ENCODE peak calls at places on chromosomes 16 and 17, in eight cellular contexts. M, X, V, U, A, F, H and I are unnamed samples.

GRCh38 chr17:62854026-62854425 is 45.9 kb upstream of the MARCHF10 start:
- DNase-seq in U (no peak), X (no peak), F (no peak), A (peak), M (no peak), H (no peak), V (no peak), I (no peak)

GRCh38 chr17:39450051-39450450 is 1.0 kb downstream of the MED1 start:
- DNase-seq in F (no peak), U (no peak), H (no peak), M (no peak), A (no peak), X (no peak), V (no peak), I (no peak)

GRCh38 chr17:76276069-76276431 is 10.9 kb downstream of the UBALD2 start:
- DNase-seq in M (no peak), X (no peak), A (no peak), U (no peak), H (no peak), F (no peak), V (no peak), I (no peak)

GRCh38 chr16:83810906-83811305 is 3.1 kb downstream of the HSBP1 start:
- DNase-seq in U (no peak), X (no peak), M (no peak), V (no peak), H (no peak), F (no peak), A (no peak), I (no peak)

GRCh38 chr17:17876959-17877547 is 40.3 kb upstream of the SREBF1 start:
- DNase-seq in M (peak), H (peak), V (no peak), F (no peak), U (no peak), X (peak), A (no peak), I (peak)

GRCh38 chr17:50935201-50936124 is 69.3 kb upstream of the TOB1 start:
- DNase-seq in A (no peak), M (no peak), V (no peak), F (peak), X (peak), H (no peak), U (peak), I (no peak)

GRCh38 chr17:16877102-16877501 is 94.8 kb downstream of the TNFRSF13B start:
- DNase-seq in H (no peak), A (no peak), M (no peak), V (no peak), U (no peak), X (no peak), F (no peak), I (peak)

GRCh38 chr16:69405326-69405725 is 19.1 kb upstream of the CYB5B start:
- DNase-seq in F (no peak), U (no peak), H (no peak), M (no peak), A (no peak), V (no peak), X (no peak), I (no peak)

GRCh38 chr16:47627056-47627455 is 165.9 kb downstream of the PHKB start:
- DNase-seq in A (no peak), X (no peak), H (no peak), M (no peak), V (no peak), U (no peak), F (no peak), I (no peak)

GRCh38 chr17:75844530-75845057 is 390 bp upstream of the UNC13D start:
- DNase-seq in M (no peak), V (peak), F (peak), H (peak), U (peak), A (no peak), X (no peak), I (peak)

GRCh38 chr17:75010683-75011406 is 1.6 kb upstream of the MRPL58 start:
- DNase-seq in X (peak), M (peak), H (peak), U (peak), A (no peak), F (peak), V (no peak), I (no peak)

GRCh38 chr17:83179811-83180210 is 100.4 kb downstream of the METRNL start:
- DNase-seq in M (no peak), A (no peak), V (no peak), H (no peak), X (no peak), U (no peak), F (no peak), I (peak)

GRCh38 chr16:48383877-48384304 is 1.3 kb downstream of the SIAH1 start:
- DNase-seq in A (no peak), X (no peak), U (peak), H (no peak), M (no peak), V (no peak), F (no peak), I (no peak)

GRCh38 chr17:35086931-35087573 is 23.5 kb upstream of the RFFL start:
- DNase-seq in M (no peak), A (no peak), H (no peak), F (peak), X (no peak), U (no peak), V (no peak), I (no peak)

GRCh38 chr17:6690641-6691040 is 22.5 kb downstream of the SLC13A5 start:
- DNase-seq in U (no peak), A (no peak), V (no peak), M (no peak), H (no peak), F (no peak), X (no peak), I (no peak)

GRCh38 chr16:85658504-85659326 is 30.0 kb downstream of the GINS2 start:
- DNase-seq in M (no peak), H (no peak), U (no peak), F (peak), A (no peak), V (no peak), X (no peak), I (no peak)

GRCh38 chr17:36937961-36938565 is 788 bp downstream of the LHX1 start:
- DNase-seq in U (no peak), V (no peak), M (no peak), H (peak), A (no peak), X (no peak), F (peak), I (no peak)

GRCh38 chr16:9344508-9344907 is 253.1 kb downstream of the HAPSTR1 start:
- DNase-seq in M (no peak), A (no peak), F (no peak), H (no peak), U (no peak), V (no peak), X (no peak), I (no peak)

GRCh38 chr16:59848314-59848713 is 1114.2 kb upstream of the GOT2 start:
- DNase-seq in M (no peak), H (no peak), V (no peak), X (no peak), A (no peak), U (no peak), F (no peak), I (no peak)

GRCh38 chr16:69324013-69324531 is 6.3 kb downstream of the PDF start:
- DNase-seq in F (peak), H (no peak), M (peak), V (no peak), U (no peak), A (no peak), X (no peak), I (no peak)

GRCh38 chr17:2195729-2196128 is 107.9 kb downstream of the SMG6 start:
- DNase-seq in F (no peak), U (no peak), A (no peak), M (no peak), H (no peak), V (no peak), X (no peak), I (no peak)

GRCh38 chr17:48228720-48229119 is 121.2 kb downstream of the SNX11 start:
- DNase-seq in F (no peak), U (no peak), X (no peak), A (no peak), H (no peak), M (no peak), V (no peak), I (no peak)

GRCh38 chr17:75635610-75636202 is 2.5 kb downstream of the SMIM5 start:
- DNase-seq in F (peak), X (peak), V (no peak), M (peak), A (no peak), H (no peak), U (no peak), I (no peak)

GRCh38 chr17:65553646-65554567 is 7.5 kb downstream of the AXIN2 start:
- DNase-seq in M (no peak), U (no peak), A (no peak), X (no peak), V (no peak), H (no peak), F (peak), I (no peak)

GRCh38 chr17:3984719-3985444 is 20.6 kb upstream of the ATP2A3 start:
- DNase-seq in M (no peak), H (no peak), F (peak), X (no peak), V (no peak), U (no peak), A (no peak), I (no peak)

GRCh38 chr17:57955183-57955952 is at the start of gene CUEDC1:
- DNase-seq in M (peak), X (peak), U (peak), H (peak), V (no peak), A (no peak), F (peak), I (peak)

GRCh38 chr17:41315814-41316430 is 412 bp upstream of the KRTAP17-1 start:
- DNase-seq in A (no peak), X (no peak), V (no peak), M (no peak), U (peak), F (no peak), H (no peak), I (no peak)

DNA sequence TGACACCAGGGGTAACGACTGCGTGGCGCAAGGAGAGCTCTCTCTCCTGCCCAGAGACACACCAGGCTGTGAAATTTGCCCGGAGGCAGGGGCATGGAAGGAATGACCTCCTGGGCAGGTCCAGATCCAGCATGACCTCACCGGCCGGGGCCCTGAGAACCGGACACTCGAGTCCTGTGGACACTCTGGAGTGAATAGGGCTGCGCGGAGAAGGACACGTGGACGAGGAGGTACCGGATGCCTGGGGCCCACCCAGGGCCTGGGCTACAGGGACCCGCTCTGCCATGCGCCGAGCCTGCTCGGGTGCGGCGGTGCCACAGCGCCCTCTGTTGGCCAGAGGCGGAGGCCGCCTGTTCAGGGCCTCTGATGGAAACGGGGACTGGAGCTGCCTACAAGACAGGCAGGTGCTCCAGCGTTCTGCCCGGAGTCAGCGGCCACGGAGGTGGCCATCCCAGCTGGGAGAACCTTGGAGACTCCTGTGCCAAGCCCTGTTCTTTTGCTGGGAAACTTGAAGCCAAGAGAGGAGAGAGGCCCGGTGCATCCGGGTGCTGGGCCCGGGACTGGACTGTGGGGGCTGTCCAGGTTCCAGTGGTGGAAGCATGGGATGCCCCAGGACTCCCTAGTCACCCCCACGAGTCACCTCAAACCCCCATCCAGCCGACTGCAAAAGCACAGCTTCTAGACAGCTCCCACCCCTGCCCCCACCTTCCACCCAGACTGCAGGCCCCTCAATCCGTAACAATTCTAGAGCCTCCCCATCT is 19.3 kb upstream of the NXPH3 start:
- DNase-seq in H (peak), A (no peak), M (peak), U (peak), X (peak), F (peak), V (peak), I (peak)
- TF ChIP-seq CTCF in H (peak), A (peak), M (peak), U (peak), X (peak), F (peak), V (peak), I (peak)

DNA sequence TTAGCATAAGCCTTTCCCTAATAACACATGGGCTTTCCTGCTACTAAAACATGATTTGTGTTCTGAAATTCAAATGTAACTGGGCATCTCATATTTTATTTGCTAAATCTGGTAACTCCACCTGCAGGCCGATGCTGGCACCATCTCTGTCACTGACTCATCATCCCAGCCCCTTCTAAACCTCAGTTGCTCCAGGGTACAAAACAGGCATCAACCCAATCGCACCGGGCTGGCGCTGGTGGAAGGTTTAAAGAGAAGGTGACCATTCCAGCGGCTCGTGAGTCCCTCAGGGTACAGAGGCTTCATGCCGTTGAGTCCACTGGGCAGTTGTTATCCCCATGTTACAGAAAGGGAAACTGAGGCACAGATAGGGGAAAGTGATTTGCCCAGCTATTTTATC is 27.1 kb downstream of the PPL start:
- DNase-seq in V (no peak), M (no peak), X (no peak), A (no peak), F (no peak), U (no peak), H (no peak), I (no peak)
- TF ChIP-seq CTCF in V (no peak), M (no peak), X (no peak), A (peak), F (no peak), U (no peak), H (no peak), I (no peak)

GRCh38 chr17:33520404-33521032 is 227.4 kb upstream of the ASIC2 start:
- DNase-seq in H (peak), X (peak), A (peak), F (peak), V (no peak), M (peak), U (peak), I (no peak)

GRCh38 chr17:33522623-33523022 is 229.5 kb upstream of the ASIC2 start:
- DNase-seq in M (no peak), A (no peak), V (no peak), H (no peak), U (no peak), X (no peak), F (no peak), I (no peak)

GRCh38 chr17:33519692-33520091 is 226.6 kb upstream of the ASIC2 start:
- DNase-seq in F (no peak), M (no peak), X (no peak), H (no peak), U (no peak), A (no peak), V (no peak), I (no peak)

GRCh38 chr17:33523577-33523981 is 230.5 kb upstream of the ASIC2 start:
- DNase-seq in V (no peak), M (no peak), X (no peak), F (no peak), A (no peak), H (peak), U (no peak), I (no peak)

DNA sequence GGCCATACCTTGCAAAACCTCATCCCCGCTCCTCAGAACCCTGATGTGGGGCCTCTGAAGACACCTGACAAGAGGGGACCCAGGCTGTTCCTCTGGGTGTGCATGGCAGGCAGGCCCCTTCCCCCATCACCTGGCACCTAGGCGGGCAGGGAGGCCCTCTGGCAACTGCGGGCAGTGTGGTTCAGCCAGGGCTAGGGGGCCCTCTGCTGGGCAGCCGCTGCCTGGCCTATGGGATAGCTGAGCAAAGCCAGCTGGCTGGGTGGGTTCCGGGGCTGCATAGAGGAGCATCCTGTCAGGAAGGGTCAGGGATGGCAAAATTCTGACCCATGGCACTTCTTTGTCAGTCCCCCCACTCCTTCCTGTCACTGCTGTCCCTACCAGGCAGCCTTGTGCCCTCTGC is 228.7 kb upstream of the ASIC2 start:
- DNase-seq in M (no peak), H (peak), U (peak), X (no peak), V (no peak), F (peak), A (no peak), I (no peak)
- TF ChIP-seq CTCF in M (peak), H (peak), U (peak), X (no peak), V (peak), F (no peak), A (no peak), I (no peak)

GRCh38 chr17:67456103-67456502 is 79.0 kb downstream of the PITPNC1 start:
- DNase-seq in H (no peak), U (no peak), M (no peak), F (no peak), A (no peak), V (no peak), X (no peak), I (no peak)

GRCh38 chr17:67448449-67448848 is 71.4 kb downstream of the PITPNC1 start:
- DNase-seq in M (no peak), F (no peak), A (no peak), V (no peak), H (no peak), X (no peak), U (no peak), I (no peak)

GRCh38 chr17:67449065-67449464 is 72.0 kb downstream of the PITPNC1 start:
- DNase-seq in A (no peak), U (no peak), H (no peak), M (no peak), X (no peak), F (no peak), V (no peak), I (no peak)

GRCh38 chr17:67452681-67453554 is 75.8 kb downstream of the PITPNC1 start:
- DNase-seq in H (no peak), V (no peak), F (no peak), M (no peak), X (no peak), U (no peak), A (no peak), I (no peak)

GRCh38 chr17:67449885-67450755 is 73.0 kb downstream of the PITPNC1 start:
- DNase-seq in F (no peak), X (no peak), A (no peak), U (no peak), V (no peak), M (no peak), H (no peak), I (no peak)
- TF ChIP-seq CTCF in F (no peak), X (no peak), A (no peak), U (no peak), V (no peak), M (no peak), H (no peak), I (no peak)

DNA sequence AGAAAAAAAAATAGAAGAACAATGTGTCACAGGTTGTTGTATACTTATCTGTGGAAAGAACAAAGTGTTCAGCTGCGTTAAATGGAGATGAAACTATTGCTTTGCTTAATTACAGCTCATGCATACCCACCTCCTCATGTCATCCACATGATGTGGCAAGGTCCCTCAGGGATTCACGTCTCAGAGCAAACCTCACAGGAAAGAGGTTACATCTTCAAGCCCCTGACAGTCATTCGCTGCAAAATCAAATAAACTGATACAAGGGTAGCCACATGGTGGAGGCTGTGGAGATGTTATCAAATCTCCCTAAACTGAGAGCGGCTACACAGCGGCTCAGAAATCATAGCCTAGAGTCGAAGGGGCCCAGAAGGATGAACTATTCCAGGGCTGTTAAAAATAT is 21.1 kb downstream of the GINS3 start:
- DNase-seq in V (no peak), A (no peak), H (no peak), U (no peak), M (no peak), X (no peak), F (no peak), I (no peak)
- TF ChIP-seq CTCF in V (no peak), A (no peak), H (no peak), U (no peak), M (no peak), X (no peak), F (no peak), I (no peak)

GRCh38 chr16:19520861-19521331 is 1.0 kb downstream of the GDE1 start:
- DNase-seq in U (no peak), A (no peak), H (no peak), M (no peak), V (no peak), F (peak), X (no peak), I (no peak)

GRCh38 chr16:19522369-19523159 is 666 bp upstream of the GDE1 start:
- DNase-seq in F (no peak), U (no peak), M (no peak), X (no peak), A (no peak), V (no peak), H (no peak), I (no peak)

GRCh38 chr16:19523184-19523558 is 571 bp upstream of the CCP110 start:
- DNase-seq in X (peak), F (peak), V (no peak), A (no peak), H (no peak), M (no peak), U (no peak), I (no peak)

GRCh38 chr16:19523559-19524355 is at the start of gene CCP110:
- DNase-seq in F (peak), V (peak), H (peak), U (peak), M (peak), A (peak), X (peak), I (peak)

GRCh38 chr16:19521471-19522368 is at the start of gene GDE1:
- DNase-seq in H (peak), X (peak), A (peak), V (peak), M (peak), U (peak), F (peak), I (peak)
- TF ChIP-seq CTCF in H (peak), X (no peak), A (peak), V (peak), M (peak), U (peak), F (no peak), I (peak)

GRCh38 chr17:21126645-21127507 is at the start of gene DHRS7B:
- DNase-seq in U (peak), X (peak), H (peak), V (peak), A (peak), F (peak), M (peak), I (peak)
- TF ChIP-seq CTCF in U (no peak), X (no peak), H (peak), V (no peak), A (no peak), F (no peak), M (no peak), I (no peak)